ENCODE peak calls at places on chromosomes 3 and 15, in four cellular contexts. W, X, M and P are unnamed samples.

GRCh38 chr3:153028336-153028735 is 133.7 kb upstream of the RAP2B start:
- DNase-seq in M (no peak), W (no peak), X (no peak), P (no peak)

GRCh38 chr3:45275006-45275704 is 49.1 kb upstream of the TMEM158 start:
- DNase-seq in M (no peak), W (no peak), X (no peak), P (no peak)

GRCh38 chr3:111585214-111585613 is 9.9 kb downstream of the ZBED2 start:
- DNase-seq in X (no peak), W (no peak), M (peak; percentile 93), P (no peak)

GRCh38 chr15:25437751-25438600 is 848 bp downstream of the UBE3A start:
- DNase-seq in M (peak; percentile 17), W (peak; percentile 2), X (peak; percentile 28), P (no peak)

GRCh38 chr3:126903521-126903920 is 79.4 kb upstream of the PLXNA1 start:
- DNase-seq in X (no peak), W (no peak), M (no peak), P (no peak)

GRCh38 chr3:14484741-14485140 is 55.4 kb downstream of the GRIP2 start:
- DNase-seq in M (no peak), W (no peak), X (no peak), P (no peak)

GRCh38 chr3:194031867-194032635 is 103.9 kb upstream of the HES1 start:
- DNase-seq in W (no peak), X (no peak), M (no peak), P (no peak)

GRCh38 chr3:127074900-127075360 is 92.0 kb downstream of the PLXNA1 start:
- DNase-seq in X (no peak), M (peak; percentile 67), W (no peak), P (no peak)

GRCh38 chr3:33417051-33417673 is 23.0 kb downstream of the UBP1 start:
- DNase-seq in W (no peak), X (no peak), M (peak; percentile 52), P (no peak)

GRCh38 chr3:168998792-168999191 is 664.7 kb downstream of the MECOM start:
- DNase-seq in M (peak; percentile 85), W (no peak), X (no peak), P (no peak)

GRCh38 chr3:126212629-126213375 is 32.4 kb upstream of the ALDH1L1 start:
- DNase-seq in X (peak; percentile 34), W (no peak), M (peak; percentile 24), P (no peak)

GRCh38 chr3:182618981-182619591 is 174.2 kb upstream of the ATP11B start:
- DNase-seq in M (peak; percentile 85), W (no peak), X (no peak), P (no peak)

GRCh38 chr15:44207643-44208042 is 12.6 kb upstream of the FRMD5 start:
- DNase-seq in X (no peak), M (peak; percentile 77), W (no peak), P (no peak)

GRCh38 chr3:112358311-112358780 is 25.4 kb downstream of the CD200 start:
- DNase-seq in W (no peak), M (peak; percentile 35), X (peak; percentile 19), P (no peak)

GRCh38 chr15:41838400-41838897 is at the start of gene PLA2G4B:
- DNase-seq in M (peak; percentile 68), X (no peak), W (no peak), P (no peak)

GRCh38 chr3:153063337-153063736 is 98.7 kb upstream of the RAP2B start:
- DNase-seq in X (no peak), W (no peak), M (no peak), P (no peak)

GRCh38 chr3:12941495-12942023 is 100.2 kb upstream of the RPL32 start:
- DNase-seq in M (no peak), X (no peak), W (no peak), P (no peak)

GRCh38 chr15:79212589-79213139 is 69.9 kb upstream of the ANKRD34C start:
- DNase-seq in W (no peak), M (no peak), X (no peak), P (no peak)

GRCh38 chr15:78193731-78194567 is 40.4 kb downstream of the ACSBG1 start:
- DNase-seq in W (no peak), M (no peak), X (no peak), P (no peak)